ENCODE peak calls at places on chromosomes 12 and 14, in seven cellular contexts. I is AG10803; V is central memory CD4-positive, alpha-beta T cell; P is H1; S is T-helper 1 cell; C is dermis blood vessel endothelial cell; U is effector memory CD4-positive, alpha-beta T cell. N is an unnamed sample.

GRCh38 chr12:53618340-53618739 is 7.8 kb downstream of the ATF7 start:
- DNase-seq in I (no peak), V (no peak), P (no peak), S (no peak), C (peak; percentile 31), U (no peak), N (no peak)

GRCh38 chr12:32773686-32774085 is 18.0 kb upstream of the YARS2 start:
- DNase-seq in I (no peak), V (no peak), P (no peak), S (no peak), C (no peak), U (no peak), N (no peak)

GRCh38 chr12:14629832-14630688 is 62.4 kb upstream of the PLBD1 start:
- DNase-seq in I (peak; percentile 72), V (peak; percentile 57), P (peak; percentile 27), S (peak; percentile 51), C (peak; percentile 83), U (peak; percentile 34), N (peak; percentile 56)

GRCh38 chr12:64475518-64475917 is 23.6 kb downstream of the TBK1 start:
- DNase-seq in I (no peak), V (no peak), P (no peak), S (no peak), C (no peak), U (no peak), N (no peak)

GRCh38 chr14:32203928-32204357 is 874 bp upstream of the RNU6-8 start:
- DNase-seq in I (no peak), V (peak; percentile 22), P (no peak), S (peak; percentile 9), C (peak; percentile 15), U (no peak), N (no peak)

GRCh38 chr14:92553456-92553855 is 39.9 kb downstream of the RIN3 start:
- DNase-seq in I (peak; percentile 43), V (no peak), P (no peak), S (no peak), C (peak; percentile 49), U (no peak), N (no peak)

GRCh38 chr12:10227648-10228047 is 15.0 kb downstream of the GABARAPL1 start:
- DNase-seq in I (no peak), V (no peak), P (no peak), S (no peak), C (no peak), U (no peak), N (no peak)

GRCh38 chr12:124545508-124546418 is 21.6 kb downstream of the NCOR2 start:
- DNase-seq in I (peak; percentile 52), V (no peak), P (no peak), S (peak; percentile 82), C (peak; percentile 28), U (no peak), N (no peak)

GRCh38 chr12:109291531-109292341 is 17.3 kb downstream of the FOXN4 start:
- DNase-seq in I (peak; percentile 37), V (no peak), P (peak; percentile 56), S (no peak), C (peak; percentile 11), U (no peak), N (peak; percentile 87)

GRCh38 chr12:17060260-17060659 is 454.3 kb upstream of the LMO3 start:
- DNase-seq in I (no peak), V (no peak), P (no peak), S (no peak), C (no peak), U (no peak), N (no peak)

GRCh38 chr12:58069268-58069967 is 128.1 kb downstream of the ATP23 start:
- DNase-seq in I (peak; percentile 35), V (no peak), P (no peak), S (no peak), C (no peak), U (no peak), N (no peak)

GRCh38 chr14:92578511-92578910 is 64.9 kb downstream of the RIN3 start:
- DNase-seq in I (peak; percentile 59), V (no peak), P (no peak), S (no peak), C (no peak), U (no peak), N (no peak)

GRCh38 chr14:75141967-75142366 is 15.1 kb upstream of the NEK9 start:
- DNase-seq in I (peak; percentile 53), V (peak; percentile 35), P (no peak), S (peak; percentile 36), C (peak; percentile 80), U (no peak), N (no peak)

GRCh38 chr12:12546314-12546772 is 16.3 kb downstream of the DUSP16 start:
- DNase-seq in I (no peak), V (no peak), P (no peak), S (no peak), C (no peak), U (no peak), N (no peak)

GRCh38 chr12:132886529-132887477 is 602 bp downstream of the CHFR start:
- DNase-seq in I (peak; percentile 12), V (no peak), P (no peak), S (peak; percentile 18), C (peak; percentile 30), U (no peak), N (no peak)

GRCh38 chr12:106953352-106954260 is 2.1 kb upstream of the TMEM263 start:
- DNase-seq in I (no peak), V (no peak), P (no peak), S (no peak), C (no peak), U (no peak), N (no peak)

GRCh38 chr14:106666341-106666740 is 1140.0 kb downstream of the TMEM121 start:
- DNase-seq in I (no peak), V (no peak), P (no peak), S (no peak), C (no peak), U (no peak), N (no peak)

GRCh38 chr12:48349471-48349870 is 1.2 kb downstream of the ZNF641 start:
- DNase-seq in I (peak; percentile 30), V (no peak), P (no peak), S (no peak), C (no peak), U (no peak), N (no peak)

GRCh38 chr12:123916729-123917128 is 55.9 kb downstream of the CCDC92 start:
- DNase-seq in I (no peak), V (no peak), P (no peak), S (no peak), C (no peak), U (no peak), N (no peak)

GRCh38 chr14:24143511-24143910 is 2.1 kb upstream of the EMC9 start:
- DNase-seq in I (peak; percentile 36), V (no peak), P (no peak), S (no peak), C (no peak), U (no peak), N (no peak)

GRCh38 chr12:21330682-21331253 is 3.9 kb downstream of the SLCO1A2 start:
- DNase-seq in I (no peak), V (no peak), P (no peak), S (no peak), C (peak; percentile 19), U (no peak), N (no peak)

GRCh38 chr12:53313996-53314395 is 7.4 kb downstream of the AAAS start:
- DNase-seq in I (no peak), V (no peak), P (no peak), S (no peak), C (no peak), U (no peak), N (no peak)

GRCh38 chr14:94611179-94611578 is 1.0 kb upstream of the SERPINA3 start:
- DNase-seq in I (no peak), V (no peak), P (no peak), S (no peak), C (no peak), U (no peak), N (no peak)

GRCh38 chr14:104219731-104220224 is 81.4 kb downstream of the KIF26A start:
- DNase-seq in I (no peak), V (no peak), P (no peak), S (no peak), C (no peak), U (no peak), N (no peak)

GRCh38 chr14:99026471-99026870 is 245.5 kb downstream of the BCL11B start:
- DNase-seq in I (no peak), V (no peak), P (no peak), S (peak; percentile 22), C (no peak), U (no peak), N (no peak)

GRCh38 chr12:56658921-56659320 is 13.1 kb upstream of the ATP5F1B start:
- DNase-seq in I (no peak), V (no peak), P (no peak), S (no peak), C (no peak), U (no peak), N (no peak)

GRCh38 chr12:70849265-70849960 is 71.1 kb downstream of the PTPRR start:
- DNase-seq in I (peak; percentile 40), V (no peak), P (no peak), S (no peak), C (peak; percentile 35), U (no peak), N (no peak)

GRCh38 chr14:64510127-64510808 is 5.7 kb downstream of the ZBTB1 start:
- DNase-seq in I (no peak), V (no peak), P (no peak), S (peak; percentile 11), C (no peak), U (no peak), N (no peak)

GRCh38 chr12:131388164-131388795 is 322.6 kb upstream of the SFSWAP start:
- DNase-seq in I (no peak), V (no peak), P (no peak), S (no peak), C (no peak), U (no peak), N (no peak)

GRCh38 chr14:92615451-92615850 is 101.9 kb downstream of the RIN3 start:
- DNase-seq in I (no peak), V (peak; percentile 85), P (no peak), S (peak; percentile 82), C (no peak), U (peak; percentile 55), N (no peak)

N was measured in iPS DF 19.7.